ENCODE peak calls at places on chromosomes 3 and 15, in four cellular contexts. A is choroid plexus epithelial cell; X is head of caudate nucleus; J is naive thymus-derived CD8-positive, alpha-beta T cell. Y is an unnamed sample.
A peak's percentile ranks its signal among the peaks of the same experiment; 100 is the strongest.

GRCh38 chr3:176872771-176873209 is 324.5 kb downstream of the TBL1XR1 start:
- DNase-seq in A (peak; percentile 80), X (no peak), J (peak; percentile 38), Y (peak; percentile 66)

GRCh38 chr3:106765342-106765741 is 611.9 kb upstream of the CCDC54 start:
- DNase-seq in A (peak; percentile 86), X (peak; percentile 73), J (no peak), Y (no peak)

GRCh38 chr15:38247336-38247735 is 5.3 kb upstream of the SPRED1 start:
- DNase-seq in A (no peak), X (no peak), J (no peak), Y (no peak)

GRCh38 chr3:120209425-120209824 is 75.6 kb downstream of the GPR156 start:
- DNase-seq in A (no peak), X (no peak), J (no peak), Y (no peak)

GRCh38 chr3:131794766-131795381 is 239.9 kb downstream of the CPNE4 start:
- DNase-seq in A (peak; percentile 82), X (peak; percentile 16), J (peak; percentile 2), Y (no peak)

GRCh38 chr15:75672111-75672602 is 24.4 kb downstream of the SNX33 start:
- DNase-seq in A (no peak), X (no peak), J (no peak), Y (no peak)

GRCh38 chr3:48595526-48596121 is 495 bp upstream of the COL7A1 start:
- DNase-seq in A (peak; percentile 91), X (no peak), J (no peak), Y (no peak)

GRCh38 chr3:150299221-150299620 is 108.9 kb upstream of the TSC22D2 start:
- DNase-seq in A (peak; percentile 81), X (no peak), J (no peak), Y (no peak)

GRCh38 chr3:177838951-177839350 is 641.7 kb upstream of the TBL1XR1 start:
- DNase-seq in A (no peak), X (no peak), J (no peak), Y (no peak)

GRCh38 chr3:65126527-65127440 is 439.0 kb upstream of the ADAMTS9 start:
- DNase-seq in A (peak; percentile 70), X (no peak), J (no peak), Y (no peak)

GRCh38 chr3:45180051-45180450 is 33.9 kb upstream of the CDCP1 start:
- DNase-seq in A (peak; percentile 69), X (no peak), J (no peak), Y (no peak)

GRCh38 chr15:80596521-80596976 is 98.6 kb upstream of the ABHD17C start:
- DNase-seq in A (no peak), X (no peak), J (no peak), Y (no peak)

GRCh38 chr15:33448961-33449611 is 138.3 kb downstream of the RYR3 start:
- DNase-seq in A (no peak), X (no peak), J (no peak), Y (no peak)

GRCh38 chr15:68274184-68274848 is 3.2 kb upstream of the FEM1B start:
- DNase-seq in A (no peak), X (no peak), J (no peak), Y (no peak)

GRCh38 chr3:80232760-80233159 is 465.0 kb upstream of the ROBO1 start:
- DNase-seq in A (peak; percentile 97), X (no peak), J (no peak), Y (no peak)

GRCh38 chr3:181555681-181556080 is 156.0 kb upstream of the SOX2 start:
- DNase-seq in A (no peak), X (peak; percentile 79), J (no peak), Y (no peak)

GRCh38 chr3:143502101-143502500 is 346.2 kb downstream of the SLC9A9 start:
- DNase-seq in A (no peak), X (no peak), J (no peak), Y (no peak)

GRCh38 chr3:72255736-72256559 is 471.0 kb upstream of the PROK2 start:
- DNase-seq in A (peak; percentile 26), X (peak; percentile 46), J (peak; percentile 48), Y (no peak)

GRCh38 chr15:31327674-31328424 is 1.2 kb downstream of the KLF13 start:
- DNase-seq in A (peak; percentile 50), X (no peak), J (peak; percentile 79), Y (peak; percentile 93)

GRCh38 chr15:79728867-79729266 is 167.9 kb downstream of the MTHFS start:
- DNase-seq in A (no peak), X (no peak), J (no peak), Y (no peak)

GRCh38 chr15:70627734-70628541 is 135.4 kb downstream of the UACA start:
- DNase-seq in A (peak; percentile 86), X (no peak), J (no peak), Y (no peak)

GRCh38 chr15:99486371-99487336 is 79.1 kb upstream of the MEF2A start:
- DNase-seq in A (no peak), X (no peak), J (no peak), Y (no peak)

GRCh38 chr15:48592221-48592731 is 53.2 kb downstream of the FBN1 start:
- DNase-seq in A (peak; percentile 99), X (no peak), J (no peak), Y (no peak)

GRCh38 chr3:114498779-114499370 is 205.0 kb downstream of the TIGIT start:
- DNase-seq in A (peak; percentile 88), X (peak; percentile 83), J (no peak), Y (no peak)

GRCh38 chr15:73865379-73865778 is 8.0 kb upstream of the TBC1D21 start:
- DNase-seq in A (no peak), X (no peak), J (no peak), Y (peak; percentile 9)

GRCh38 chr3:112352720-112353119 is 19.8 kb downstream of the CD200 start:
- DNase-seq in A (no peak), X (no peak), J (no peak), Y (no peak)

GRCh38 chr3:80052271-80052670 is 284.5 kb upstream of the ROBO1 start:
- DNase-seq in A (no peak), X (no peak), J (no peak), Y (no peak)

GRCh38 chr3:62153231-62153630 is 220.1 kb downstream of the FEZF2 start:
- DNase-seq in A (no peak), X (no peak), J (no peak), Y (no peak)

GRCh38 chr3:60047426-60048200 is 997.8 kb upstream of the CFAP20DC start:
- DNase-seq in A (no peak), X (no peak), J (no peak), Y (no peak)

GRCh38 chr3:166243511-166243910 is 406.3 kb upstream of the BCHE start:
- DNase-seq in A (no peak), X (no peak), J (no peak), Y (no peak)

GRCh38 chr3:52233968-52234367 is 5.0 kb downstream of the TWF2 start:
- DNase-seq in A (no peak), X (peak; percentile 62), J (no peak), Y (no peak)

GRCh38 chr15:77002436-77002835 is 7.5 kb downstream of the PSTPIP1 start:
- DNase-seq in A (no peak), X (no peak), J (no peak), Y (peak; percentile 53)

Y was measured in B cell.